ENCODE peak calls at places on chromosomes 16 and 17, in four cellular contexts. R, B, O and H are unnamed samples. For H3K27me3, the result is how much of the 10 kb centered on the place peaks cover.

GRCh38 chr16:17404903-17405691 is 65.7 kb downstream of the XYLT1 start:
- DNase-seq in R (peak), B (peak), O (no peak), H (no peak)

GRCh38 chr17:68289473-68289872 is 1.5 kb downstream of the SLC16A6 start:
- DNase-seq in R (no peak), B (no peak), O (no peak), H (no peak)

GRCh38 chr17:28499366-28499668 is 6.8 kb upstream of the FOXN1 start:
- DNase-seq in R (no peak), B (no peak), O (no peak), H (no peak)

GRCh38 chr16:9090101-9090959 is 1.1 kb upstream of the HAPSTR1 start:
- DNase-seq in R (peak), B (peak), O (peak), H (peak)

GRCh38 chr17:82737981-82738877 is 2.8 kb downstream of the FN3K start:
- DNase-seq in R (peak), B (peak), O (no peak), H (no peak)

GRCh38 chr16:85056211-85056748 is 28.7 kb downstream of the KIAA0513 start:
- DNase-seq in R (no peak), B (no peak), O (peak), H (no peak)

GRCh38 chr17:8649157-8650118 is 18.9 kb upstream of the MYH10 start:
- DNase-seq in R (no peak), B (peak), O (no peak), H (no peak)

GRCh38 chr17:70621593-70621992 is 452.3 kb downstream of the KCNJ2 start:
- DNase-seq in R (no peak), B (no peak), O (no peak), H (no peak)

GRCh38 chr16:14278749-14279148 is 207.6 kb downstream of the MRTFB start:
- DNase-seq in R (no peak), B (no peak), O (no peak), H (no peak)

GRCh38 chr17:54864636-54865420 is 35.8 kb upstream of the TOM1L1 start:
- DNase-seq in R (no peak), B (no peak), O (no peak), H (no peak)

GRCh38 chr17:30969989-30970680 is 704 bp upstream of the RNF135 start:
- DNase-seq in R (no peak), B (no peak), O (peak), H (no peak)

GRCh38 chr17:71460943-71461342 is 659.9 kb upstream of the SOX9 start:
- DNase-seq in R (no peak), B (no peak), O (no peak), H (no peak)

GRCh38 chr17:77322284-77322533 is 181.4 kb downstream of the SEC14L1 start:
- DNase-seq in R (no peak), B (no peak), O (no peak), H (no peak)

GRCh38 chr16:73202176-73202729 is 154.3 kb upstream of the ZFHX3 start:
- DNase-seq in R (no peak), B (no peak), O (no peak), H (no peak)

GRCh38 chr16:21563676-21564075 is 35.7 kb upstream of the METTL9 start:
- DNase-seq in R (no peak), B (no peak), O (no peak), H (no peak)

GRCh38 chr17:74749262-74750038 is 1.0 kb downstream of the NHERF1 start:
- DNase-seq in R (no peak), B (no peak), O (peak), H (peak)

GRCh38 chr17:49779730-49780220 is 8.7 kb upstream of the KAT7 start:
- DNase-seq in R (no peak), B (peak), O (peak), H (no peak)

GRCh38 chr16:12539185-12539929 is 264.3 kb downstream of the CPPED1 start:
- DNase-seq in R (no peak), B (no peak), O (no peak), H (no peak)

GRCh38 chr17:67995568-67996191 is 589 bp downstream of the C17orf58 start:
- DNase-seq in R (peak), B (peak), O (no peak), H (no peak)

GRCh38 chr16:79165541-79165940 is 435.0 kb downstream of the MAF start:
- DNase-seq in R (no peak), B (no peak), O (no peak), H (no peak)

GRCh38 chr16:57430955-57431354 is 16.2 kb downstream of the CIAPIN1 start:
- DNase-seq in R (no peak), B (no peak), O (no peak), H (no peak)

GRCh38 chr17:34582185-34582900 is 3.0 kb downstream of the TMEM132E start:
- DNase-seq in R (no peak), B (no peak), O (no peak), H (no peak)

GRCh38 chr17:27741971-27742370 is 58.4 kb downstream of the NOS2 start:
- DNase-seq in R (no peak), B (no peak), O (no peak), H (peak)

GRCh38 chr17:13311301-13311700 is 290.4 kb downstream of the HS3ST3A1 start:
- DNase-seq in R (no peak), B (no peak), O (no peak), H (no peak)

GRCh38 chr17:14033166-14033565 is 36.1 kb upstream of the COX10 start:
- DNase-seq in R (no peak), B (no peak), O (no peak), H (no peak)

GRCh38 chr17:61419496-61420046 is 19.9 kb downstream of the TBX2 start:
- DNase-seq in R (no peak), B (no peak), O (no peak), H (no peak)

GRCh38 chr17:63543822-63544420 is 6.4 kb upstream of the DCAF7 start:
- DNase-seq in R (no peak), B (no peak), O (no peak), H (no peak)

GRCh38 chr17:74951065-74951464 is 15.4 kb downstream of the OTOP3 start:
- DNase-seq in R (no peak), B (no peak), O (no peak), H (no peak)

GRCh38 chr17:28908640-28909098 is 5.8 kb upstream of the DHRS13 start:
- DNase-seq in R (no peak), B (peak), O (no peak), H (no peak)

GRCh38 chr16:64380751-64381150 is 741.1 kb downstream of the CDH11 start:
- DNase-seq in R (no peak), B (no peak), O (no peak), H (no peak)

GRCh38 chr16:19645557-19645981 is 72.5 kb downstream of the KNOP1 start:
- DNase-seq in R (peak), B (peak), O (no peak), H (no peak)

DNA sequence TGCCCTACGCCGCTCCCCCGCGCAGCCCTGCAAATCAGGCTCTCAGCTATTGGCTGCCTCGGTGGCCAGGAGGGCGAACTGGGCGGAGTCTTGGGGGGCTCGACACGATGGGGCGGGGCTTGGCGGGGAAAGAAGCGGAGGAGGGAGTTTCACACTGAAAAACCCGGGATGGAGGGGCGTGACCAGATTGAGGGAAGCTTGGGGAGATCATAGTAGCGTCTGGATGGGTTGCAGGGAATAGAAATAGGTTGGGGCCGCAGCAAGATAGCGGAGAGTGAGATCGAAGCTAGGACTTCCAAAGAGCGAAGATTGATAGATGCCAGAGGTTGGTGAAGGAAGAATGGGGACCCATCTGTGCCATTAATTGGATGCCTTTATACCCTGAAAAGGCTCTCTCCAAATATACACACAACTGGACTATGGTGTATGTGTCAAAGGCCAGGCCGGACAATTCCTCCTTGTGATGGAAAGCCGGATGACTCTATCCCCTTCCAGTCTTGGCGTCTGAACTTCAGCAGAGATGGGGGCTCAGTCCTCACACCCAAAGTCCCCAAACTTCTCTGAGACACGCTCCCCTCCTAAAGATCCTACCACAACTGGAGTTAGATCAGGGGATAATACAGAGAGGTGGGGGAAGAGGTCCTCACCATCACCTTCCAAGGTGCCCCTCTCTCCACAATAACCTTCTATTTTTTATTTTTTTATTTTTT is 384 bp upstream of the STAC2 start:
- DNase-seq in R (peak), B (peak), O (no peak), H (peak)
- H3K27me3 ChIP-seq in R (under half), B (under half), O (under half), H (under half)

DNA sequence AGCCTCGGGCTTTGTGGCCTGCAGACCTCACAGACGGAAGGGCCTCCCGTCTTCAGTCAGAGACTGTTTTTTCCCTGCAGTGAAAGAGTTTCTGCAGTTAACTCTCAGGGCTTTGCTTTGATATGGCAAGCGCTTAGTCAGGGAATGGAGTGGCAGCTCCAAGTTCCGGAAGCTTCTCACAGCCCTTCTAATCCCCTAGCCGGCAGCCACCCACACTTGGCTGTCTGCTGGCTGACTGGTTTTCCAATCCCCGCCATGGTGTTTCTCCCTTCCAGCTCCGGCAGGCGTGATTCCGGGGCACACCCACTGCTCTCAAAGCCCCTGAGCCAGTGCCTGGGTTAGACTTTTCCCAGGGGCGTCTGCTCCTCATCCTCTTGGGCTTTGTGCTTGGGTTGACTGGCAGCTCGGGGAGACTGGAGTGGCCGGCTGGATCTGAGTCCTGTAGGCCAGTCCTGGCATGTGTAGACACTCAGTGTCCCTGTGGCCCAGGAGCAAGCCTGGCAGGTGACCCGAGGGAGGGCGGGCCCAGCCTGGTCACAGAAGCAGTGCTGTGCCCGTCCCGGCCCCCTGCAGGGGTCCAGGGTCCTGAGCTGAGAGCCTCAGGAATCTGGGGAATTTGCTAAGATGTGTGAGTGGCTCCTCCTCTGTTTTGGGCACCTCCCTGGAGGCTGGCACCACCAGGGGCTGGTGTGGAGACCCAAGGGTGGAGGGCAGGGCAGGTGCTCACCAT is 30.0 kb downstream of the BAIAP2 start:
- DNase-seq in R (no peak), B (no peak), O (no peak), H (no peak)
- H3K27ac ChIP-seq in R (peak), B (no peak), O (no peak), H (no peak)

GRCh38 chr17:47853616-47854015 is 2.7 kb upstream of the SP6 start:
- DNase-seq in R (no peak), B (no peak), O (no peak), H (no peak)
- H3K27me3 ChIP-seq in R (under half), B (under half), O (under half), H (under half)

DNA sequence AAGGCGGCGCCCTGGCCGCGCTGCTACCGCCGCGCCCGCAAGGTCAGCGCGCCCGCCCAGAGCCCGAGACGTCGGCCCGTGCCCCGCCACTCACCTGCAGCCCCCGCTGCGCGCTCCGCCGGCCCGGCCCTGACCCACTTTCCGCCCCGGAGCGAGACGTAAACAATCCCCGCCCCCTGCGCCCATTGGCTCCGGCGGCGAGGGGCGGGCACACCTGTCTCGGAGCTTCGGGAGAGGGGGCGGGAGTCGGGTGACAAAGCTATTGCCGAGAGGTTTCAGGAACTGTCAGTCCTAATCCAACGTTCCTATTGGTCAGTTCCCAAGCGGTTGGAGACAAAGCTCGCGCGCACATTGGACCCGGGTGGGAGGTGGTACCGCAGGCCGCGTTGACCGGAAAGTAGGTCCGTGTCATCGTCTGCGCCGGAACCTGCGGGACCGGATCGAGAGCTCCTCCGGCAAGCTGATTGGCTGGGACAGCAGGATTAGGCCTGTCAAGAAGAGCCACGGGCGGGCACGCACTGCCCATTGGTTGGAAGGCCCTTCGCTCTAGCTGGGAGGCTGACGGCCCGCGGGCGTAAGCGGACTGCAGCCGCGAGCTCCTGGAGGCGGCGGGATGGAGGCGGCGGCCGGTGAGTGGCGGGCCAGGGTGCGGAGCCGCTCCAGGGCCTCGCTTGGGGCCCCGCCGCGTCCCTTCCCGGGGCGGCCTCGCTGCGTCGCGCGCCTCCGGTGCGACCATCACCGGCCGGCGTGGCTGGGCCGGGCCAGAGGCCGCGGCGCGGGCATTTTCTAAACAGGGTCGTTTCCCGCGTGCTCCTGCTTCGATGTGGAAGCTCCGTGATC is at the start of the genes NUBP2 and SPSB3:
- DNase-seq in R (peak), B (peak), O (peak), H (peak)
- H3K27ac ChIP-seq in R (peak), B (peak), O (peak), H (peak)